ENCODE peak calls at places on chromosomes 5 and 9, in four cellular contexts. C is psoas muscle, H is IMR-90, Y is Caco-2. F is an unnamed sample.

GRCh38 chr9:71774917-71775316 is 6.6 kb upstream of the CEMIP2 start:
- DNase-seq in C (no peak), H (no peak), Y (no peak), F (no peak)

GRCh38 chr5:113043491-113043931 is 66.9 kb downstream of the DCP2 start:
- DNase-seq in C (peak), H (no peak), Y (peak), F (peak)

GRCh38 chr9:68838245-68838644 is 133.2 kb downstream of the PIP5K1B start:
- DNase-seq in C (no peak), H (no peak), Y (no peak), F (no peak)

GRCh38 chr5:178535299-178536175 is 54.7 kb downstream of the COL23A1 start:
- DNase-seq in C (no peak), H (no peak), Y (no peak), F (peak)

GRCh38 chr9:32631991-32632390 is 3.5 kb downstream of the TAF1L start:
- DNase-seq in C (no peak), H (no peak), Y (peak), F (no peak)

GRCh38 chr9:124708633-124709032 is 62.5 kb downstream of the NR6A1 start:
- DNase-seq in C (no peak), H (peak), Y (no peak), F (no peak)

GRCh38 chr5:42854795-42855194 is 43.1 kb upstream of the SELENOP start:
- DNase-seq in C (no peak), H (no peak), Y (peak), F (no peak)

GRCh38 chr5:111225926-111226325 is 1.7 kb downstream of the CAMK4 start:
- DNase-seq in C (no peak), H (no peak), Y (no peak), F (no peak)

GRCh38 chr5:150434502-150434901 is 15.0 kb downstream of the RPS14 start:
- DNase-seq in C (no peak), H (peak), Y (no peak), F (no peak)

GRCh38 chr9:2418619-2419018 is 203.0 kb upstream of the VLDLR start:
- DNase-seq in C (no peak), H (peak), Y (no peak), F (no peak)

GRCh38 chr9:137461663-137462395 is 2.7 kb upstream of the NSMF start:
- DNase-seq in C (peak), H (no peak), Y (no peak), F (no peak)
- TF ChIP-seq CTCF in C (no peak), H (no peak), Y (no peak), F (no peak)

GRCh38 chr5:176886336-176887251 is 12.6 kb downstream of the HK3 start:
- DNase-seq in C (no peak), H (no peak), Y (no peak), F (no peak)
- TF ChIP-seq CTCF in C (no peak), H (no peak), Y (no peak), F (no peak)

DNA sequence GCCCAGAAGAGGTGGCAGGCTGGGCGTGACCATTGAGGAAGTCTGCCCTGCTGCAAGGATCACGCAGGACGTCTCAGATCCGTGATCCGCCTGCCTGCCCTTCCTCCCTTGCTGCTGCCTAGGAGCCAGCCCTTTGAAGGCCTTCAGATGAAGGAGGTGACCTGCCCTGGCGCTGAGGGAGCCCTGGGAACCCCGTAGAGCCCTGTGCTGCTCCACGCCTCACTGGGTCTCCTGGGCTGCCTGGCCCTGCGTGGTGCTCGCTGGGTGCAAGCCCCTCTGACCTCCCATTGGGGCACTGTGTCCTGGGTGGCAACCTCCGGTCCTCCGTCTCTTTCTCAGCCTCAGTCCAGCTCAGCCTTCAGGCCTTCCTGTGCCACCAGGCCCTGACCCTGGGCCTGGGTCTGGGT is 295.3 kb upstream of the IRX4 start:
- DNase-seq in C (no peak), H (no peak), Y (no peak), F (no peak)
- TF ChIP-seq CTCF in C (no peak), H (no peak), Y (no peak), F (no peak)

DNA sequence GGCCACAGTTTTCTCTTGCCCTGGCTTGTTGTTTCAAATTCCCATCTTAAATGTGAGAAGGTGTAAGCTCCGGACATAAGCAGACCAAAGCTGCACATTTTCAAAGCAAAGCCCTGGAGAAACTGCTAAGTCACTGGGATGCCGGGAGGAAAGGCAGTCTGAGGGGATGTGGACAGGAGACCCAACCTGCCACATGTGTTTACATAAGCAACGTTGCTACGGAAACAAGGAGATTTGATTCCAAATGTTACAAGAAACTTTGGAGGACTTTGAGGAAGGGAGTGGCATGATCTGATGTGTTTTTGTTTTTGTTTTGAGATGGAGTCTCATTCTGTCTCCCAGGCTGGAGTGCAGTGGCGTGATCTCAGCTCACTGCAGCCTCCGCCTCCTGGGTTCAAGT is 25.7 kb upstream of the INSYN2B start:
- DNase-seq in C (no peak), H (no peak), Y (no peak), F (no peak)
- TF ChIP-seq CTCF in C (no peak), H (no peak), Y (no peak), F (no peak)

F was measured in left ventricle myocardium inferior.